ENCODE peak calls at places on chromosomes 2 and 18, in five cellular contexts. P is IMR-90, O is H1, E is neuronal stem cell, Z is mesendoderm. V is an unnamed sample. For H3K36me3, the result is how much of the 10 kb centered on the place peaks cover.

GRCh38 chr2:3594493-3595281 is at the start of gene COLEC11:
- DNase-seq in P (no peak), O (no peak), E (no peak), Z (peak), V (peak)

GRCh38 chr2:117661619-117662018 is 152.9 kb upstream of the DDX18 start:
- DNase-seq in P (no peak), O (no peak), E (no peak), Z (no peak), V (no peak)

GRCh38 chr2:229475753-229476152 is 204.7 kb upstream of the PID1 start:
- DNase-seq in P (no peak), O (no peak), E (no peak), Z (peak), V (no peak)

GRCh38 chr2:191478754-191479679 is 198.9 kb upstream of the NABP1 start:
- DNase-seq in P (peak), O (no peak), E (peak), Z (peak), V (no peak)

GRCh38 chr18:24228661-24229053 is 89.8 kb downstream of the CABYR start:
- DNase-seq in P (peak), O (no peak), E (no peak), Z (no peak), V (no peak)

GRCh38 chr2:169285528-169285927 is 76.8 kb downstream of the LRP2 start:
- DNase-seq in P (no peak), O (no peak), E (peak), Z (peak), V (no peak)

GRCh38 chr2:25286025-25286400 is 55.7 kb downstream of the DNMT3A start:
- DNase-seq in P (no peak), O (no peak), E (no peak), Z (peak), V (no peak)

GRCh38 chr2:188439986-188440385 is 148.3 kb downstream of the GULP1 start:
- DNase-seq in P (no peak), O (no peak), E (no peak), Z (no peak), V (no peak)

GRCh38 chr2:135203944-135204343 is 151.9 kb downstream of the RAB3GAP1 start:
- DNase-seq in P (no peak), O (no peak), E (no peak), Z (no peak), V (no peak)

GRCh38 chr2:69980408-69980807 is 19.0 kb upstream of the ASPRV1 start:
- DNase-seq in P (peak), O (no peak), E (no peak), Z (no peak), V (no peak)

GRCh38 chr2:187424156-187424555 is 23.9 kb downstream of the CALCRL start:
- DNase-seq in P (no peak), O (no peak), E (no peak), Z (peak), V (no peak)

GRCh38 chr2:173092844-173093402 is 17.3 kb downstream of the MAP3K20 start:
- DNase-seq in P (no peak), O (no peak), E (no peak), Z (no peak), V (no peak)

GRCh38 chr2:206260427-206261012 is 13.9 kb upstream of the ZDBF2 start:
- DNase-seq in P (peak), O (no peak), E (no peak), Z (no peak), V (peak)

GRCh38 chr18:79522451-79523220 is 126.9 kb downstream of the NFATC1 start:
- DNase-seq in P (no peak), O (no peak), E (no peak), Z (no peak), V (no peak)

GRCh38 chr2:219228026-219228744 is 1.3 kb downstream of the ATG9A start:
- DNase-seq in P (no peak), O (no peak), E (no peak), Z (no peak), V (peak)

GRCh38 chr18:79410171-79410641 is 14.5 kb downstream of the NFATC1 start:
- DNase-seq in P (no peak), O (no peak), E (no peak), Z (no peak), V (no peak)

GRCh38 chr2:114022360-114023085 is 132.6 kb downstream of the ACTR3 start:
- DNase-seq in P (peak), O (no peak), E (no peak), Z (peak), V (peak)

GRCh38 chr2:43075906-43076585 is 150.4 kb downstream of the ZFP36L2 start:
- DNase-seq in P (peak), O (no peak), E (no peak), Z (peak), V (peak)

GRCh38 chr2:174066871-174067270 is 101.7 kb upstream of the SP3 start:
- DNase-seq in P (no peak), O (no peak), E (no peak), Z (no peak), V (no peak)

DNA sequence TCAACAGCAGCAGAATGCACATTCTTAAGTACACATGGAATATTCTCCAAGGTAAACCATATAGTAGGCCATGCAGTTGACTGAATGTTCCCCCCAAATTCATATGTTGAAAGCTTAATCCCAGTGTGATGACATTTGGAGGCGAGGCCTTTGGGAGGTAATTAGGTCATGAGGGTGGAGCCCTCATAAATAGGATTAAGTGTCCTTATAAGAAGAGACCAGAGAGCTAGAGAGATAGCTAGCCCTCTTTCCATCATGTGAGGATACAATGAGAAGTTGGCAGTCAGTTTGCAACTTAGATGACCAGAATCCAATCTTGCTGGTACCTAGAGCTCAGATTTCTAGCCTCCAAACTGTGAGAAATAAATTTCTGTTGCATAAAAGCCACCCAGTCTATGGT is 27.6 kb downstream of the TMEM185B start:
- DNase-seq in P (no peak), O (no peak), E (no peak), Z (no peak), V (no peak)
- H3K9ac ChIP-seq in P (no peak), O (no peak), E (no peak), Z (no peak), V (no peak)

GRCh38 chr2:20592106-20593071 is 58.5 kb downstream of the HS1BP3 start:
- DNase-seq in P (no peak), O (no peak), E (no peak), Z (peak), V (no peak)

GRCh38 chr2:20593072-20594034 is 57.5 kb downstream of the HS1BP3 start:
- DNase-seq in P (peak), O (no peak), E (no peak), Z (no peak), V (peak)

GRCh38 chr2:20588918-20589871 is 61.7 kb downstream of the HS1BP3 start:
- DNase-seq in P (no peak), O (no peak), E (no peak), Z (no peak), V (no peak)

GRCh38 chr2:20590704-20591515 is 60.0 kb downstream of the HS1BP3 start:
- DNase-seq in P (no peak), O (no peak), E (no peak), Z (no peak), V (no peak)

DNA sequence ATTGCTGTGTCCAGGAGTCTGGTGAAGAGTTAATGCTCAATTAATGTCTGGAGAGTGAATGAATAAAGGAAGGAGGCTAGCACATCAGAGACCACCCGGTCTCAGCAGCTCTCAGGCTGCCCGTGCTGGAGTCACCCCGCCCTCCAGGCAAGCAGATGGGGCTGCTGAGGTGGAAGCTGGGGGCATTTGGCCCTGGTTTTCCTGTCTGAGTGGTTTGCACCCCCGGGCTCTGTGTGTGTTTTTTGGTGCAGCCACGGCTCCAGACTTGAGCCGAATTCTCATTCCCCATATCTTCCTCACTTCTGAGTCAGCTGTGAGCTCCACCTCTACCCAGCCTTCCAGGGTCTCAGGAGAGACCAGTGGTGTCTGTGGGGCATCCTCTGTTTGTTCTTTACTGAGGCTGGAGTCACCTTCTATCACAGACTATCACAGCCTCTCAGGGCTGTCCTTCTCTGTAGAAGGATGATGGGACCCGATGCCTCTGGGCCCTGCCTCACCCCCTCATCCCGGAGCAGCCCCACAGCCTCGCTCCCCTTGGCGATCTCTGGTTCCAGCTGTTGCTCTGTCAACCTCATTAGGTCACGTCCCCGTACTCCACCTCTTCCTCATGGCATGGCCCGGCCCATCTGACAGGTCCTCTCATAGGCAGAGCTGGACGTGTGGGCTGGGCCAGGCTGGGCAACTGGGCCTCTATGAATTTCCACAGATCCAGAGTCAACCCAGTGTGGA is 60.8 kb downstream of the HS1BP3 start:
- DNase-seq in P (peak), O (no peak), E (no peak), Z (no peak), V (no peak)
- H2BK5ac ChIP-seq in P (peak), O (no peak), E (no peak), Z (no peak), V (no peak)

GRCh38 chr2:96273763-96274162 is 7.7 kb downstream of the CIAO1 start:
- DNase-seq in P (peak), O (no peak), E (no peak), Z (no peak), V (no peak)

GRCh38 chr2:96271995-96272394 is 6.0 kb downstream of the CIAO1 start:
- DNase-seq in P (no peak), O (no peak), E (no peak), Z (no peak), V (no peak)

GRCh38 chr2:96274355-96275056 is 8.5 kb downstream of the CIAO1 start:
- DNase-seq in P (no peak), O (no peak), E (no peak), Z (no peak), V (no peak)

GRCh38 chr2:96276787-96277499 is 10.9 kb downstream of the CIAO1 start:
- DNase-seq in P (no peak), O (no peak), E (no peak), Z (no peak), V (no peak)
- H3K36me3 ChIP-seq in P (half or more), O (half or more), E (half or more), Z (under half), V (half or more)

DNA sequence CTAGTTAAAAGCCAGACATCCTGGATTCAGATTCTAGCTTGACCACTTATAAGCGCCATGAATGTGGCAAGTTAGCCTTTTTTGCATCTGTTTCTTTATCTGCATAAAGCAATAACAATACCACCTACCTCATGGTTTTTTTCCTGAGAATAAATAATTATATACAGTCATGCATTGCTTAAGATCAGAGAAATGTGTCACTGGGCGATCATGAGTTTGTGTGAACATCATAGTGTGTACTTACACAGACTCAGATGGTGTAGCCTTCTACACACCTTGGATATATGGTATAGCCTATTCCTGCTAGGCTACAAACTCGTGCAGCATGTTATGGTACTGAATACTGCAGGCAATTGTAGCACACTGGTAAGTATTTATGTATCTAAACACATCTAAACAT is 84.7 kb upstream of the PELI1 start:
- DNase-seq in P (no peak), O (no peak), E (no peak), Z (no peak), V (peak)
- H3K9ac ChIP-seq in P (no peak), O (no peak), E (no peak), Z (no peak), V (peak)

GRCh38 chr2:8438996-8439395 is 242.9 kb upstream of the ID2 start:
- DNase-seq in P (no peak), O (no peak), E (no peak), Z (no peak), V (no peak)

GRCh38 chr2:8440029-8440778 is 241.7 kb upstream of the ID2 start:
- DNase-seq in P (no peak), O (no peak), E (no peak), Z (peak), V (no peak)

GRCh38 chr2:8442833-8443486 is 238.9 kb upstream of the ID2 start:
- DNase-seq in P (no peak), O (no peak), E (no peak), Z (no peak), V (no peak)

GRCh38 chr2:8441986-8442385 is 239.9 kb upstream of the ID2 start:
- DNase-seq in P (no peak), O (no peak), E (no peak), Z (no peak), V (no peak)

DNA sequence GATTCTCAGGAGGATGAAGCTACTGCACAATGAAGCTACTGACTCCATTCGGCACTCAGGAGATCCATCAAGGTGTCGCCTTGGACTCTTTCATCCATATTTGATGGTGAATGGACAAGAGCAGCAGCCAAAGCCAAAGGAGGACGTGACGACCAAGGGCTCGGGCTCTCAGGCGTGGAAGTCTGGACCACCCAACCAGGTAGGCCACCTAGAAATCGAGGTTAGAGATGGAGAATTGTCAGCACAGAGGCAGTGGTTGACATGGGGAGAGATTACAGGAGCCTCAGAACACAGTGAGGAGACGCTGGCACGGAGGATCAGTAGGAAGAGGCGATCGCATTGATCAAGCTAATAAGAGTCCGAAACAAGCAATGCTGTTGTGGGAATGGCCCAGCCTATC is 240.5 kb upstream of the ID2 start:
- DNase-seq in P (no peak), O (no peak), E (no peak), Z (no peak), V (no peak)
- H2BK5ac ChIP-seq in P (no peak), O (no peak), E (no peak), Z (no peak), V (no peak)

GRCh38 chr2:121372756-121373353 is 87.9 kb upstream of the TFCP2L1 start:
- DNase-seq in P (no peak), O (no peak), E (no peak), Z (no peak), V (no peak)
- H3K36me3 ChIP-seq in P (under half), O (under half), E (half or more), Z (under half), V (under half)